ENCODE peak calls at places on chromosomes 4 and X, in nine cellular contexts. Y is ELR; O is T-helper 1 cell; F is CD4-positive, CD25-positive, alpha-beta regulatory T cell; Q is adipocyte; C is lower leg skin; M is upper lobe of right lung; P is NCI-H345; R is upper lobe of left lung. D is an unnamed sample.

GRCh38 chrX:63761639-63762038 is 23.4 kb downstream of the ARHGEF9 start:
- DNase-seq in Y (peak), O (no peak), F (no peak), Q (no peak), C (no peak), M (no peak), P (no peak), R (no peak), D (no peak)

GRCh38 chrX:110381216-110381615 is 22.6 kb downstream of the RTL9 start:
- DNase-seq in Y (peak), O (no peak), F (no peak), Q (no peak), C (no peak), M (no peak), P (no peak), R (no peak), D (no peak)

GRCh38 chr4:1276984-1277383 is 12.7 kb upstream of the MAEA start:
- DNase-seq in Y (no peak), O (no peak), F (no peak), Q (no peak), C (no peak), M (no peak), P (no peak), R (no peak), D (no peak)

GRCh38 chr4:126757219-126757618 is 875.5 kb upstream of the INTU start:
- DNase-seq in Y (no peak), O (no peak), F (no peak), Q (no peak), C (no peak), M (no peak), P (no peak), R (no peak), D (peak)

GRCh38 chr4:67587156-67587555 is 28.6 kb downstream of the STAP1 start:
- DNase-seq in Y (no peak), O (no peak), F (no peak), Q (no peak), C (no peak), M (no peak), P (no peak), R (no peak), D (no peak)

GRCh38 chr4:54400802-54401201 is 171.7 kb downstream of the PDGFRA start:
- DNase-seq in Y (peak), O (no peak), F (no peak), Q (peak), C (no peak), M (no peak), P (no peak), R (peak), D (peak)

GRCh38 chrX:107025538-107025937 is 25.5 kb upstream of the MORC4 start:
- DNase-seq in Y (peak), O (peak), F (no peak), Q (peak), C (no peak), M (no peak), P (peak), R (no peak), D (peak)

GRCh38 chrX:48910926-48911406 is 480 bp downstream of the SLC35A2 start:
- DNase-seq in Y (peak), O (no peak), F (no peak), Q (peak), C (no peak), M (no peak), P (no peak), R (no peak), D (no peak)

GRCh38 chr4:139256349-139256748 is 23.7 kb downstream of the MGARP start:
- DNase-seq in Y (no peak), O (no peak), F (no peak), Q (peak), C (no peak), M (no peak), P (no peak), R (no peak), D (no peak)

GRCh38 chr4:126603851-126604250 is 1028.9 kb upstream of the INTU start:
- DNase-seq in Y (no peak), O (no peak), F (no peak), Q (no peak), C (no peak), M (no peak), P (no peak), R (no peak), D (no peak)

GRCh38 chr4:63558709-63559108 is 850.5 kb downstream of the TECRL start:
- DNase-seq in Y (no peak), O (no peak), F (no peak), Q (no peak), C (no peak), M (no peak), P (no peak), R (no peak), D (no peak)

GRCh38 chr4:56330691-56331090 is 56.6 kb downstream of the AASDH start:
- DNase-seq in Y (peak), O (no peak), F (no peak), Q (no peak), C (no peak), M (no peak), P (no peak), R (no peak), D (no peak)

GRCh38 chrX:16511776-16512400 is 138.1 kb upstream of the S100G start:
- DNase-seq in Y (no peak), O (no peak), F (no peak), Q (peak), C (no peak), M (no peak), P (no peak), R (no peak), D (peak)

GRCh38 chr4:100302061-100303026 is 112.1 kb upstream of the DDIT4L start:
- DNase-seq in Y (no peak), O (no peak), F (no peak), Q (peak), C (no peak), M (no peak), P (no peak), R (no peak), D (peak)

GRCh38 chrX:40108959-40109287 is 11.2 kb upstream of the BCOR start:
- DNase-seq in Y (peak), O (peak), F (peak), Q (peak), C (peak), M (peak), P (peak), R (peak), D (no peak)

GRCh38 chr4:4415806-4416805 is 29.2 kb downstream of the NSG1 start:
- DNase-seq in Y (no peak), O (no peak), F (no peak), Q (no peak), C (no peak), M (peak), P (no peak), R (peak), D (no peak)

GRCh38 chr4:111641813-111642579 is 503.3 kb upstream of the FAM241A start:
- DNase-seq in Y (peak), O (peak), F (no peak), Q (peak), C (peak), M (no peak), P (peak), R (peak), D (peak)

GRCh38 chr4:22695917-22696316 is 3.2 kb downstream of the GBA3 start:
- DNase-seq in Y (no peak), O (no peak), F (no peak), Q (no peak), C (no peak), M (no peak), P (no peak), R (no peak), D (no peak)

GRCh38 chrX:50718791-50719190 is 95.2 kb downstream of the SHROOM4 start:
- DNase-seq in Y (no peak), O (no peak), F (no peak), Q (no peak), C (no peak), M (no peak), P (no peak), R (no peak), D (no peak)

GRCh38 chr4:145933134-145933533 is 5.5 kb downstream of the ZNF827 start:
- DNase-seq in Y (peak), O (no peak), F (no peak), Q (peak), C (no peak), M (no peak), P (no peak), R (no peak), D (no peak)

GRCh38 chrX:15855562-15856256 is 1.1 kb upstream of the AP1S2 start:
- DNase-seq in Y (no peak), O (no peak), F (no peak), Q (peak), C (no peak), M (no peak), P (no peak), R (no peak), D (no peak)

GRCh38 chrX:112058255-112058654 is 24.3 kb downstream of the TRPC5 start:
- DNase-seq in Y (no peak), O (no peak), F (no peak), Q (peak), C (no peak), M (no peak), P (no peak), R (no peak), D (no peak)

GRCh38 chr4:91502365-91502764 is 801.4 kb upstream of the GRID2 start:
- DNase-seq in Y (no peak), O (no peak), F (no peak), Q (no peak), C (no peak), M (no peak), P (no peak), R (no peak), D (no peak)

GRCh38 chrX:129058405-129058804 is 464.9 kb downstream of the SMARCA1 start:
- DNase-seq in Y (no peak), O (no peak), F (no peak), Q (no peak), C (no peak), M (no peak), P (no peak), R (no peak), D (no peak)

GRCh38 chrX:1537031-1537715 is at the start of gene P2RY8:
- DNase-seq in Y (peak), O (peak), F (peak), Q (peak), C (peak), M (peak), P (peak), R (peak), D (no peak)

GRCh38 chr4:88960576-88960975 is 96.4 kb downstream of the FAM13A start:
- DNase-seq in Y (no peak), O (no peak), F (no peak), Q (no peak), C (no peak), M (no peak), P (no peak), R (no peak), D (no peak)

GRCh38 chr4:1793940-1794808 is 1.1 kb downstream of the FGFR3 start:
- DNase-seq in Y (no peak), O (no peak), F (no peak), Q (peak), C (no peak), M (no peak), P (no peak), R (no peak), D (no peak)